ENCODE peak calls at places on chromosomes 4 and X, in four cellular contexts. T is iPS-NIHi11, P is kidney glomerular epithelial cell, Q is AG20443. U is an unnamed sample.

GRCh38 chr4:5033266-5033945 is 14.1 kb upstream of the CYTL1 start:
- DNase-seq in Q (peak), T (no peak), P (no peak), U (no peak)

GRCh38 chr4:15024386-15024785 is 22.1 kb downstream of the CPEB2 start:
- DNase-seq in Q (no peak), P (no peak), T (no peak), U (no peak)

GRCh38 chr4:128979934-128980333 is 113.4 kb downstream of the SCLT1 start:
- DNase-seq in Q (peak), P (peak), T (peak), U (peak)

GRCh38 chr4:102531441-102531840 is 30.3 kb downstream of the NFKB1 start:
- DNase-seq in T (no peak), Q (no peak), P (no peak), U (no peak)

GRCh38 chr4:173192375-173193162 is 24.0 kb downstream of the GALNT7 start:
- DNase-seq in P (no peak), Q (no peak), T (no peak), U (no peak)

GRCh38 chr4:19193274-19193962 is 1058.3 kb upstream of the SLIT2 start:
- DNase-seq in T (no peak), P (no peak), Q (no peak), U (no peak)

GRCh38 chr4:140691369-140691768 is 64.8 kb downstream of the TBC1D9 start:
- DNase-seq in P (peak), Q (peak), T (peak), U (peak)

GRCh38 chrX:69032601-69033000 is 132.7 kb downstream of the PJA1 start:
- DNase-seq in Q (no peak), P (peak), T (no peak), U (no peak)

GRCh38 chr4:31383767-31384166 is 663.6 kb downstream of the PCDH7 start:
- DNase-seq in T (no peak), Q (no peak), P (no peak), U (no peak)

GRCh38 chr4:122252584-122252983 is 100.5 kb downstream of the BLTP1 start:
- DNase-seq in P (no peak), Q (no peak), T (no peak), U (no peak)

GRCh38 chr4:163343604-163344146 is at the start of gene NPY5R:
- DNase-seq in P (no peak), Q (no peak), T (peak), U (no peak)

GRCh38 chr4:7073526-7074390 is 5.9 kb upstream of the GRPEL1 start:
- DNase-seq in T (peak), P (peak), Q (peak), U (peak)

GRCh38 chr4:7172508-7172907 is 19.8 kb upstream of the SORCS2 start:
- DNase-seq in Q (no peak), P (no peak), T (no peak), U (no peak)

GRCh38 chrX:14729058-14729457 is 143.8 kb downstream of the FANCB start:
- DNase-seq in Q (no peak), T (no peak), P (no peak), U (no peak)

GRCh38 chrX:45762699-45763647 is 562.3 kb upstream of the DIPK2B start:
- DNase-seq in Q (no peak), T (no peak), P (no peak), U (no peak)

GRCh38 chr4:125306112-125306511 is 8.6 kb upstream of the FAT4 start:
- DNase-seq in P (no peak), Q (no peak), T (no peak), U (no peak)

U was measured in GM04504.